ENCODE peak calls at places on chromosomes 1 and 21, in six cellular contexts. One of them, this sample, is unnamed.

GRCh38 chr1:37051386-37051785 is 17.1 kb upstream of the GRIK3 start:
- DNase-seq in GM03348: no peak
- DNase-seq in stimulated activated CD4-positive, alpha-beta T cell treated with anti-CD3 and anti-CD28 coated beads, Interleukin-4, amount 100 ng/mL, for 1 hour: no peak
- DNase-seq in AG10803: no peak
- DNase-seq in AG09319: no peak
- DNase-seq in GM23248: no peak
- DNase-seq in this sample: no peak

GRCh38 chr1:31753623-31754349 is 10.4 kb downstream of the ADGRB2 start:
- DNase-seq in GM23248: peak; percentile 49
- DNase-seq in AG10803: peak; percentile 35
- DNase-seq in AG09319: no peak
- DNase-seq in stimulated activated CD4-positive, alpha-beta T cell treated with anti-CD3 and anti-CD28 coated beads, Interleukin-4, amount 100 ng/mL, for 1 hour: no peak
- DNase-seq in GM03348: peak; percentile 53
- DNase-seq in this sample: peak; percentile 43

GRCh38 chr21:43893536-43894205 is 28.6 kb downstream of the AGPAT3 start:
- DNase-seq in AG09319: no peak
- DNase-seq in stimulated activated CD4-positive, alpha-beta T cell treated with anti-CD3 and anti-CD28 coated beads, Interleukin-4, amount 100 ng/mL, for 1 hour: no peak
- DNase-seq in AG10803: no peak
- DNase-seq in GM23248: no peak
- DNase-seq in GM03348: no peak
- DNase-seq in this sample: peak; percentile 59

GRCh38 chr21:39805983-39806382 is 61.0 kb downstream of the IGSF5 start:
- DNase-seq in stimulated activated CD4-positive, alpha-beta T cell treated with anti-CD3 and anti-CD28 coated beads, Interleukin-4, amount 100 ng/mL, for 1 hour: no peak
- DNase-seq in GM03348: no peak
- DNase-seq in GM23248: no peak
- DNase-seq in AG09319: no peak
- DNase-seq in AG10803: no peak
- DNase-seq in this sample: no peak

GRCh38 chr1:14539953-14540563 is 58.4 kb upstream of the KAZN start:
- DNase-seq in GM03348: no peak
- DNase-seq in AG10803: no peak
- DNase-seq in AG09319: no peak
- DNase-seq in stimulated activated CD4-positive, alpha-beta T cell treated with anti-CD3 and anti-CD28 coated beads, Interleukin-4, amount 100 ng/mL, for 1 hour: no peak
- DNase-seq in GM23248: no peak
- DNase-seq in this sample: no peak

GRCh38 chr21:34094949-34095348 is 21.6 kb downstream of the MRPS6 start:
- DNase-seq in GM23248: no peak
- DNase-seq in AG09319: no peak
- DNase-seq in AG10803: no peak
- DNase-seq in stimulated activated CD4-positive, alpha-beta T cell treated with anti-CD3 and anti-CD28 coated beads, Interleukin-4, amount 100 ng/mL, for 1 hour: no peak
- DNase-seq in GM03348: no peak
- DNase-seq in this sample: no peak

GRCh38 chr1:56025942-56026341 is 553.4 kb downstream of the PLPP3 start:
- DNase-seq in GM23248: no peak
- DNase-seq in GM03348: no peak
- DNase-seq in stimulated activated CD4-positive, alpha-beta T cell treated with anti-CD3 and anti-CD28 coated beads, Interleukin-4, amount 100 ng/mL, for 1 hour: no peak
- DNase-seq in AG10803: no peak
- DNase-seq in AG09319: no peak
- DNase-seq in this sample: peak; percentile 31

GRCh38 chr1:234781241-234782056 is 171.5 kb upstream of the IRF2BP2 start:
- DNase-seq in GM03348: no peak
- DNase-seq in AG10803: no peak
- DNase-seq in AG09319: no peak
- DNase-seq in GM23248: no peak
- DNase-seq in stimulated activated CD4-positive, alpha-beta T cell treated with anti-CD3 and anti-CD28 coated beads, Interleukin-4, amount 100 ng/mL, for 1 hour: no peak
- DNase-seq in this sample: no peak

GRCh38 chr1:53551428-53551995 is 92.3 kb downstream of the DMRTB1 start:
- DNase-seq in AG09319: no peak
- DNase-seq in AG10803: no peak
- DNase-seq in stimulated activated CD4-positive, alpha-beta T cell treated with anti-CD3 and anti-CD28 coated beads, Interleukin-4, amount 100 ng/mL, for 1 hour: no peak
- DNase-seq in GM03348: no peak
- DNase-seq in GM23248: no peak
- DNase-seq in this sample: no peak

GRCh38 chr1:90579212-90579802 is 137.8 kb downstream of the BARHL2 start:
- DNase-seq in GM03348: peak; percentile 63
- DNase-seq in AG09319: peak; percentile 1
- DNase-seq in GM23248: peak; percentile 61
- DNase-seq in stimulated activated CD4-positive, alpha-beta T cell treated with anti-CD3 and anti-CD28 coated beads, Interleukin-4, amount 100 ng/mL, for 1 hour: no peak
- DNase-seq in AG10803: peak; percentile 41
- DNase-seq in this sample: peak; percentile 46

This sample was measured in fibroblast of mammary gland.